ENCODE peak calls at places on chromosomes 11 and 22, in five cellular contexts. Z is T-helper 2 cell, Y is left cardiac atrium, A is NAMALWA, B is A549. C is an unnamed sample.

GRCh38 chr11:113395782-113396336 is 8.3 kb downstream of the ANKK1 start:
- DNase-seq in A (no peak), Y (no peak), B (no peak), Z (no peak), C (no peak)

GRCh38 chr22:49294656-49295464 is 532.8 kb downstream of the BRD1 start:
- DNase-seq in B (no peak), A (no peak), Y (no peak), Z (no peak), C (no peak)

GRCh38 chr11:134342572-134343340 is 11.0 kb downstream of the GLB1L2 start:
- DNase-seq in B (no peak), Y (no peak), A (no peak), Z (no peak), C (no peak)

GRCh38 chr11:65695459-65696241 is 16.4 kb upstream of the KAT5 start:
- DNase-seq in Z (no peak), A (no peak), B (no peak), Y (peak; percentile 36), C (peak; percentile 62)

GRCh38 chr11:86150826-86151187 is 81.9 kb upstream of the PICALM start:
- DNase-seq in Y (no peak), B (no peak), Z (no peak), A (no peak), C (no peak)

GRCh38 chr11:104995001-104995408 is 26.6 kb upstream of the CASP4 start:
- DNase-seq in Z (no peak), A (no peak), Y (no peak), B (no peak), C (no peak)

GRCh38 chr11:116840224-116840745 is 2.9 kb upstream of the APOA1 start:
- DNase-seq in A (no peak), B (no peak), Z (peak; percentile 20), Y (no peak), C (no peak)

GRCh38 chr11:12811861-12812260 is 137.6 kb downstream of the TEAD1 start:
- DNase-seq in Y (no peak), A (no peak), Z (peak; percentile 74), B (no peak), C (no peak)

GRCh38 chr22:44697423-44698179 is 4.4 kb upstream of the PRR5 start:
- DNase-seq in B (peak; percentile 64), A (peak; percentile 83), Y (peak; percentile 87), Z (peak; percentile 72), C (peak; percentile 67)

GRCh38 chr22:28128827-28129226 is 209.8 kb upstream of the PITPNB start:
- DNase-seq in B (no peak), Y (no peak), Z (no peak), A (no peak), C (no peak)

GRCh38 chr11:19525276-19525675 is 187.4 kb upstream of the NAV2 start:
- DNase-seq in B (no peak), Z (peak; percentile 4), A (no peak), Y (no peak), C (no peak)

GRCh38 chr22:45889539-45890350 is 87.2 kb downstream of the WNT7B start:
- DNase-seq in B (no peak), A (no peak), Y (no peak), Z (no peak), C (no peak)

GRCh38 chr11:115317428-115318185 is 186.6 kb downstream of the CADM1 start:
- DNase-seq in Y (no peak), A (no peak), Z (no peak), B (no peak), C (no peak)

GRCh38 chr11:65181569-65182257 is at the start of gene CAPN1:
- DNase-seq in Y (peak; percentile 91), A (peak; percentile 79), B (peak; percentile 79), Z (peak; percentile 90), C (peak; percentile 81)

GRCh38 chr11:101438126-101438525 is 145.7 kb downstream of the TRPC6 start:
- DNase-seq in B (no peak), A (no peak), Y (no peak), Z (no peak), C (no peak)

GRCh38 chr22:40418366-40419201 is 48.2 kb downstream of the SGSM3 start:
- DNase-seq in Z (no peak), Y (no peak), A (peak; percentile 91), B (no peak), C (no peak)

GRCh38 chr11:101618691-101619090 is 34.9 kb upstream of the TRPC6 start:
- DNase-seq in Y (no peak), A (no peak), Z (no peak), B (no peak), C (no peak)

GRCh38 chr11:62497132-62497915 is 49.3 kb downstream of the AHNAK start:
- DNase-seq in Y (no peak), Z (peak; percentile 28), A (no peak), B (peak; percentile 75), C (peak; percentile 89)

GRCh38 chr11:110833033-110833484 is 120.8 kb upstream of the ARHGAP20 start:
- DNase-seq in A (no peak), Z (no peak), B (no peak), Y (no peak), C (no peak)

GRCh38 chr11:45852712-45853101 is 5.4 kb downstream of the CRY2 start:
- DNase-seq in Z (no peak), A (peak; percentile 20), Y (peak; percentile 52), B (no peak), C (no peak)

GRCh38 chr11:117807482-117808272 is 10.7 kb upstream of the DSCAML1 start:
- DNase-seq in Z (peak; percentile 55), B (peak; percentile 54), A (peak; percentile 73), Y (peak; percentile 81), C (peak; percentile 49)

GRCh38 chr11:35583126-35583525 is 35.1 kb upstream of the FJX1 start:
- DNase-seq in Y (no peak), B (no peak), A (no peak), Z (no peak), C (no peak)

GRCh38 chr11:27041141-27041869 is 690 bp downstream of the BBOX1 start:
- DNase-seq in A (no peak), B (no peak), Z (no peak), Y (no peak), C (no peak)

GRCh38 chr11:128467610-128468041 is 119.7 kb downstream of the ETS1 start:
- DNase-seq in B (peak; percentile 43), A (no peak), Z (no peak), Y (peak; percentile 49), C (peak; percentile 86)

GRCh38 chr11:9982127-9982795 is 311.8 kb downstream of the SBF2 start:
- DNase-seq in B (no peak), Z (no peak), A (no peak), Y (no peak), C (no peak)

C was measured in Caki2.